ENCODE peak calls at places on chromosome 17, in four cellular contexts. B, R, P and G are unnamed samples.

GRCh38 chr17:74599023-74599399 is 6.9 kb upstream of the CD300LD start:
- DNase-seq in B (no peak), P (no peak), R (no peak), G (no peak)

GRCh38 chr17:28928061-28928460 is 23.3 kb downstream of the PHF12 start:
- DNase-seq in P (no peak), B (no peak), R (no peak), G (no peak)

GRCh38 chr17:51748749-51749604 is 409.5 kb downstream of the CA10 start:
- DNase-seq in B (no peak), R (no peak), P (no peak), G (no peak)

GRCh38 chr17:39647242-39647641 is 10.3 kb downstream of the STARD3 start:
- DNase-seq in B (no peak), R (no peak), P (no peak), G (no peak)

GRCh38 chr17:1956134-1956533 is 69.0 kb downstream of the RTN4RL1 start:
- DNase-seq in P (no peak), B (no peak), R (no peak), G (no peak)

GRCh38 chr17:58224315-58224714 is 5.3 kb upstream of the MKS1 start:
- DNase-seq in B (no peak), P (peak; percentile 55), R (no peak), G (no peak)

GRCh38 chr17:60396412-60396811 is 4.5 kb upstream of the USP32 start:
- DNase-seq in P (no peak), R (no peak), B (no peak), G (no peak)

GRCh38 chr17:82925336-82925735 is 85.5 kb upstream of the ZNF750 start:
- DNase-seq in B (no peak), R (no peak), P (no peak), G (no peak)

GRCh38 chr17:19290047-19290705 is 53.0 kb downstream of the EPN2 start:
- DNase-seq in R (no peak), B (no peak), P (no peak), G (no peak)

GRCh38 chr17:20922128-20922670 is 120.6 kb downstream of the USP22 start:
- DNase-seq in B (no peak), R (no peak), P (peak; percentile 62), G (no peak)

GRCh38 chr17:72422505-72423285 is 301.9 kb downstream of the SOX9 start:
- DNase-seq in R (no peak), B (peak; percentile 82), P (peak; percentile 80), G (no peak)

GRCh38 chr17:79818026-79818758 is 21.0 kb downstream of the CBX4 start:
- DNase-seq in R (peak; percentile 77), B (no peak), P (no peak), G (no peak)

GRCh38 chr17:40598021-40598927 is 33.0 kb upstream of the CCR7 start:
- DNase-seq in R (no peak), P (no peak), B (no peak), G (no peak)

GRCh38 chr17:58527949-58528348 is 13.5 kb upstream of the MTMR4 start:
- DNase-seq in B (no peak), P (no peak), R (no peak), G (peak; percentile 63)

GRCh38 chr17:20279631-20280030 is 187.7 kb downstream of the LGALS9B start:
- DNase-seq in R (no peak), B (no peak), P (no peak), G (no peak)

GRCh38 chr17:4551141-4551540 is 4.0 kb downstream of the MYBBP1A start:
- DNase-seq in B (no peak), P (no peak), R (peak; percentile 27), G (no peak)

GRCh38 chr17:12386240-12386639 is 279.4 kb upstream of the MYOCD start:
- DNase-seq in P (peak; percentile 23), B (no peak), R (no peak), G (no peak)

GRCh38 chr17:2056221-2057129 is 1.6 kb downstream of the HIC1 start:
- DNase-seq in R (no peak), P (peak; percentile 48), B (no peak), G (no peak)